ENCODE peak calls at places on chromosome 16, in eight cellular contexts. D is H7, L is cardiac septum, X is PC-9, P is non-pigmented ciliary epithelial cell, U is left ventricle myocardium inferior, I is natural killer cell, B is skeletal muscle cell. V is an unnamed sample.

GRCh38 chr16:25689137-25689836 is 2.5 kb upstream of the HS3ST4 start:
- DNase-seq in D (no peak), L (no peak), X (no peak), P (no peak), U (no peak), I (no peak), B (no peak), V (no peak)

GRCh38 chr16:21279501-21279900 is 1.4 kb upstream of the CRYM start:
- DNase-seq in D (no peak), L (no peak), X (no peak), P (no peak), U (no peak), I (no peak), B (no peak), V (no peak)

GRCh38 chr16:86865866-86866675 is 287.7 kb downstream of the FOXL1 start:
- DNase-seq in D (no peak), L (peak), X (no peak), P (no peak), U (peak), I (no peak), B (no peak), V (no peak)

GRCh38 chr16:85969159-85969558 is 70.2 kb downstream of the IRF8 start:
- DNase-seq in D (no peak), L (no peak), X (no peak), P (peak), U (no peak), I (no peak), B (peak), V (no peak)

GRCh38 chr16:30778549-30779244 is 8.3 kb downstream of the ZNF629 start:
- DNase-seq in D (peak), L (no peak), X (no peak), P (no peak), U (no peak), I (no peak), B (no peak), V (peak)

GRCh38 chr16:30903596-30903995 is 7.2 kb downstream of the CTF1 start:
- DNase-seq in D (peak), L (no peak), X (no peak), P (no peak), U (no peak), I (no peak), B (no peak), V (peak)

GRCh38 chr16:20799599-20799998 is 6.7 kb downstream of the ERI2 start:
- DNase-seq in D (no peak), L (no peak), X (peak), P (no peak), U (no peak), I (no peak), B (no peak), V (no peak)

GRCh38 chr16:54326266-54326662 is 39.7 kb upstream of the IRX3 start:
- DNase-seq in D (no peak), L (no peak), X (no peak), P (no peak), U (no peak), I (no peak), B (no peak), V (no peak)

V was measured in mesendoderm.